ENCODE peak calls at places on chromosome 18, in nine cellular contexts. Z is IMR-90; B is neural crest cell; A is naive thymus-derived CD8-positive, alpha-beta T cell; M is nephron progenitor cell; H is adrenal gland; G is naive thymus-derived CD4-positive, alpha-beta T cell; L is EL; I is stimulated activated CD4-positive, alpha-beta T cell treated with anti-CD3 and anti-CD28 coated beads, Interleukin-15, amount 100 ng/mL, for 24 hours. P is an unnamed sample.

GRCh38 chr18:48934708-48935432 is 15.9 kb downstream of the SMAD7 start:
- DNase-seq in Z (no peak), B (no peak), A (no peak), M (no peak), H (peak), G (no peak), L (no peak), I (no peak), P (peak)

GRCh38 chr18:55861266-55861665 is 273.3 kb upstream of the TCF4 start:
- DNase-seq in Z (peak), B (no peak), A (no peak), M (no peak), H (no peak), G (no peak), L (peak), I (no peak), P (peak)

GRCh38 chr18:22166070-22166972 is 3.1 kb upstream of the GATA6 start:
- DNase-seq in Z (no peak), B (no peak), A (no peak), M (peak), H (peak), G (no peak), L (peak), I (no peak), P (peak)

GRCh38 chr18:58454406-58455061 is 174.4 kb downstream of the ALPK2 start:
- DNase-seq in Z (no peak), B (no peak), A (no peak), M (no peak), H (no peak), G (no peak), L (peak), I (no peak), P (no peak)

GRCh38 chr18:38633333-38633732 is 1067.7 kb upstream of the CELF4 start:
- DNase-seq in Z (no peak), B (no peak), A (no peak), M (no peak), H (no peak), G (no peak), L (no peak), I (no peak), P (no peak)

GRCh38 chr18:45626330-45627203 is 11.3 kb downstream of the SLC14A2 start:
- DNase-seq in Z (peak), B (peak), A (no peak), M (peak), H (no peak), G (no peak), L (peak), I (no peak), P (no peak)

GRCh38 chr18:35413163-35413511 is 36.0 kb upstream of the ZNF396 start:
- DNase-seq in Z (no peak), B (no peak), A (no peak), M (no peak), H (no peak), G (no peak), L (no peak), I (no peak), P (no peak)

GRCh38 chr18:47427951-47428350 is 176.5 kb upstream of the SKOR2 start:
- DNase-seq in Z (no peak), B (no peak), A (no peak), M (no peak), H (no peak), G (no peak), L (no peak), I (no peak), P (no peak)

GRCh38 chr18:47036298-47036874 is 965 bp upstream of the ELOA2 start:
- DNase-seq in Z (peak), B (peak), A (no peak), M (peak), H (peak), G (no peak), L (peak), I (no peak), P (peak)

P was measured in cardiac muscle cell.